ENCODE peak calls at places on chromosomes 16 and 17, in six cellular contexts. D is stomach, I is NCI-H2081, Y is T-helper 1 cell, P is ELR, V is ACHN. B is an unnamed sample.

GRCh38 chr17:76265624-76266243 is 586 bp downstream of the UBALD2 start:
- DNase-seq in D (peak), I (peak), Y (peak), P (peak), V (peak), B (no peak)

GRCh38 chr17:48478224-48479013 is 48.4 kb upstream of the SKAP1 start:
- DNase-seq in D (no peak), I (no peak), Y (no peak), P (no peak), V (no peak), B (no peak)

GRCh38 chr17:50721194-50722010 is 2.0 kb downstream of the LUC7L3 start:
- DNase-seq in D (no peak), I (peak), Y (no peak), P (peak), V (no peak), B (peak)

GRCh38 chr16:79977974-79978836 is 377.7 kb upstream of the MAF start:
- DNase-seq in D (no peak), I (no peak), Y (no peak), P (no peak), V (no peak), B (no peak)

GRCh38 chr17:1484586-1485310 is 7.7 kb downstream of the MYO1C start:
- DNase-seq in D (peak), I (no peak), Y (peak), P (peak), V (peak), B (no peak)

GRCh38 chr16:27437946-27438345 is 36.0 kb downstream of the IL21R start:
- DNase-seq in D (no peak), I (no peak), Y (no peak), P (no peak), V (no peak), B (no peak)

GRCh38 chr17:2364132-2365116 is 27.1 kb downstream of the SGSM2 start:
- DNase-seq in D (no peak), I (no peak), Y (no peak), P (no peak), V (no peak), B (no peak)

GRCh38 chr17:81239714-81240555 is 817 bp downstream of the NDUFAF8 start:
- DNase-seq in D (no peak), I (peak), Y (no peak), P (peak), V (peak), B (peak)

GRCh38 chr16:48958681-48959080 is 323.0 kb downstream of the CBLN1 start:
- DNase-seq in D (no peak), I (no peak), Y (no peak), P (no peak), V (no peak), B (no peak)

GRCh38 chr17:73803867-73804539 is 159.8 kb upstream of the SDK2 start:
- DNase-seq in D (no peak), I (peak), Y (no peak), P (no peak), V (no peak), B (no peak)

GRCh38 chr16:81214745-81215166 is 23.7 kb upstream of the BCO1 start:
- DNase-seq in D (peak), I (no peak), Y (no peak), P (peak), V (peak), B (no peak)

B was measured in MCF 10A.